ENCODE peak calls at places on chromosomes 2 and 18, in nine cellular contexts. C is anterior cingulate cortex; N is activated gamma-delta T cell; K is islet precursor cell; M is activated T-helper 1 cell treated with anti-CD3 and anti-CD28 coated beads, Interleukin-2, amount 50 U/mL, for 16 hours; L is colonic mucosa; D is iris pigment epithelial cell; E is hepatocyte; J is skeletal muscle cell. W is an unnamed sample.

GRCh38 chr18:7877609-7878008 is 310.5 kb downstream of the PTPRM start:
- DNase-seq in C (no peak), N (no peak), K (no peak), M (no peak), L (no peak), D (no peak), E (peak), J (no peak), W (no peak)

GRCh38 chr18:36817039-36817438 is 11.8 kb downstream of the TPGS2 start:
- DNase-seq in C (no peak), N (no peak), K (no peak), M (no peak), L (no peak), D (no peak), E (no peak), J (no peak), W (no peak)

GRCh38 chr18:58362027-58362575 is 266.8 kb downstream of the ALPK2 start:
- DNase-seq in C (peak), N (no peak), K (no peak), M (no peak), L (no peak), D (peak), E (peak), J (peak), W (no peak)

GRCh38 chr2:241910604-241911520 is 41.3 kb downstream of the RTP5 start:
- DNase-seq in C (no peak), N (no peak), K (no peak), M (no peak), L (no peak), D (no peak), E (no peak), J (no peak), W (peak)

GRCh38 chr2:61816480-61817355 is 37.1 kb downstream of the FAM161A start:
- DNase-seq in C (no peak), N (no peak), K (no peak), M (no peak), L (no peak), D (peak), E (peak), J (no peak), W (no peak)

GRCh38 chr2:130836501-130837174 is at the start of gene ARHGEF4:
- DNase-seq in C (no peak), N (peak), K (peak), M (no peak), L (peak), D (no peak), E (peak), J (no peak), W (peak)

GRCh38 chr2:96095116-96095636 is 21.2 kb downstream of the ADRA2B start:
- DNase-seq in C (no peak), N (no peak), K (no peak), M (no peak), L (no peak), D (no peak), E (no peak), J (no peak), W (no peak)

GRCh38 chr2:69642709-69643601 is 584 bp downstream of the AAK1 start:
- DNase-seq in C (peak), N (no peak), K (peak), M (peak), L (peak), D (peak), E (peak), J (peak), W (peak)

GRCh38 chr2:230901006-230901405 is 24.0 kb downstream of the GPR55 start:
- DNase-seq in C (no peak), N (no peak), K (peak), M (no peak), L (peak), D (no peak), E (no peak), J (no peak), W (no peak)

GRCh38 chr2:96105152-96105915 is 11.0 kb downstream of the ADRA2B start:
- DNase-seq in C (no peak), N (no peak), K (peak), M (no peak), L (no peak), D (no peak), E (no peak), J (no peak), W (no peak)

GRCh38 chr2:195022514-195022842 is 634.5 kb upstream of the SLC39A10 start:
- DNase-seq in C (no peak), N (no peak), K (no peak), M (no peak), L (no peak), D (no peak), E (no peak), J (no peak), W (no peak)

GRCh38 chr2:82120120-82120519 is 1815.6 kb upstream of the LRRTM1 start:
- DNase-seq in C (no peak), N (no peak), K (no peak), M (no peak), L (no peak), D (no peak), E (peak), J (no peak), W (no peak)

GRCh38 chr2:187093771-187094412 is 244.9 kb upstream of the ZSWIM2 start:
- DNase-seq in C (no peak), N (no peak), K (no peak), M (no peak), L (no peak), D (no peak), E (no peak), J (no peak), W (no peak)

GRCh38 chr2:33130544-33130943 is 183.8 kb downstream of the LTBP1 start:
- DNase-seq in C (no peak), N (no peak), K (peak), M (no peak), L (no peak), D (no peak), E (no peak), J (no peak), W (no peak)

GRCh38 chr2:235551965-235552364 is 58.1 kb downstream of the AGAP1 start:
- DNase-seq in C (peak), N (no peak), K (peak), M (no peak), L (peak), D (peak), E (peak), J (no peak), W (peak)

GRCh38 chr2:16561676-16562075 is 104.0 kb downstream of the CYRIA start:
- DNase-seq in C (no peak), N (no peak), K (no peak), M (no peak), L (no peak), D (no peak), E (no peak), J (no peak), W (no peak)

GRCh38 chr2:204686415-204686814 is 141.1 kb downstream of the PARD3B start:
- DNase-seq in C (no peak), N (no peak), K (no peak), M (no peak), L (no peak), D (no peak), E (no peak), J (no peak), W (no peak)

GRCh38 chr2:236988690-236989639 is 96.7 kb upstream of the COPS8 start:
- DNase-seq in C (no peak), N (no peak), K (peak), M (no peak), L (no peak), D (peak), E (peak), J (no peak), W (no peak)

GRCh38 chr2:106195996-106196395 is 1.9 kb upstream of the UXS1 start:
- DNase-seq in C (no peak), N (no peak), K (no peak), M (no peak), L (no peak), D (no peak), E (no peak), J (no peak), W (no peak)

GRCh38 chr2:96772903-96773675 is 12.4 kb downstream of the CNNM4 start:
- DNase-seq in C (no peak), N (no peak), K (no peak), M (peak), L (no peak), D (no peak), E (no peak), J (no peak), W (no peak)

W was measured in pancreas.